ENCODE peak calls at places on chromosomes 1 and 21, in six cellular contexts. G is HepG2, W is K562, O is SK-N-SH, X is GM12878, T is H1. M is an unnamed sample.

GRCh38 chr1:159880435-159880834 is 18.0 kb upstream of the VSIG8 start:
- DNase-seq in G (no peak), W (no peak), O (no peak), X (no peak), T (no peak), M (peak; percentile 8)

GRCh38 chr1:167938083-167938482 is 1.2 kb upstream of the MPC2 start:
- DNase-seq in G (peak; percentile 12), W (peak; percentile 27), O (no peak), X (no peak), T (no peak), M (no peak)

GRCh38 chr1:21175670-21176581 is 771 bp downstream of the EIF4G3 start:
- DNase-seq in G (no peak), W (peak; percentile 59), O (peak; percentile 72), X (no peak), T (no peak), M (no peak)

GRCh38 chr1:234666206-234666605 is 56.2 kb upstream of the IRF2BP2 start:
- DNase-seq in G (no peak), W (no peak), O (no peak), X (no peak), T (no peak), M (no peak)

GRCh38 chr1:6224733-6225132 is 11.0 kb downstream of the ICMT start:
- DNase-seq in G (no peak), W (no peak), O (no peak), X (no peak), T (no peak), M (no peak)

GRCh38 chr1:62746086-62746808 is 37.7 kb upstream of the ATG4C start:
- DNase-seq in G (peak; percentile 48), W (peak; percentile 26), O (peak; percentile 56), X (no peak), T (no peak), M (no peak)

GRCh38 chr21:35136586-35137254 is 87.6 kb upstream of the RUNX1 start:
- DNase-seq in G (peak; percentile 49), W (peak; percentile 58), O (no peak), X (no peak), T (no peak), M (no peak)

GRCh38 chr1:156874142-156874541 is 13.5 kb downstream of the NTRK1 start:
- DNase-seq in G (no peak), W (no peak), O (no peak), X (no peak), T (no peak), M (no peak)

GRCh38 chr1:17773626-17774326 is 18.6 kb downstream of the ACTL8 start:
- DNase-seq in G (no peak), W (no peak), O (no peak), X (no peak), T (no peak), M (no peak)

GRCh38 chr1:206736878-206737728 is 33.5 kb upstream of the IL19 start:
- DNase-seq in G (no peak), W (no peak), O (no peak), X (no peak), T (no peak), M (no peak)

GRCh38 chr1:85374160-85374559 is 90.8 kb downstream of the DDAH1 start:
- DNase-seq in G (peak; percentile 47), W (no peak), O (no peak), X (no peak), T (no peak), M (no peak)

GRCh38 chr1:37995773-37996379 is 6.1 kb upstream of the SF3A3 start:
- DNase-seq in G (no peak), W (no peak), O (peak; percentile 86), X (no peak), T (peak; percentile 87), M (no peak)

GRCh38 chr1:193176113-193176512 is 10.3 kb downstream of the B3GALT2 start:
- DNase-seq in G (no peak), W (no peak), O (no peak), X (no peak), T (no peak), M (no peak)
- TF ChIP-seq GABPA in G (no peak), W (no peak), O (no peak), X (no peak), T (no peak), M (no peak)

GRCh38 chr1:11595287-11595686 is 58.9 kb downstream of the FBXO2 start:
- DNase-seq in G (no peak), W (no peak), O (no peak), X (no peak), T (no peak), M (no peak)
- H3K27ac ChIP-seq in G (no peak overlapping the region), W (no peak overlapping the region), O (no peak overlapping the region), X (no peak overlapping the region), T (no peak overlapping the region), M (no peak overlapping the region)

DNA sequence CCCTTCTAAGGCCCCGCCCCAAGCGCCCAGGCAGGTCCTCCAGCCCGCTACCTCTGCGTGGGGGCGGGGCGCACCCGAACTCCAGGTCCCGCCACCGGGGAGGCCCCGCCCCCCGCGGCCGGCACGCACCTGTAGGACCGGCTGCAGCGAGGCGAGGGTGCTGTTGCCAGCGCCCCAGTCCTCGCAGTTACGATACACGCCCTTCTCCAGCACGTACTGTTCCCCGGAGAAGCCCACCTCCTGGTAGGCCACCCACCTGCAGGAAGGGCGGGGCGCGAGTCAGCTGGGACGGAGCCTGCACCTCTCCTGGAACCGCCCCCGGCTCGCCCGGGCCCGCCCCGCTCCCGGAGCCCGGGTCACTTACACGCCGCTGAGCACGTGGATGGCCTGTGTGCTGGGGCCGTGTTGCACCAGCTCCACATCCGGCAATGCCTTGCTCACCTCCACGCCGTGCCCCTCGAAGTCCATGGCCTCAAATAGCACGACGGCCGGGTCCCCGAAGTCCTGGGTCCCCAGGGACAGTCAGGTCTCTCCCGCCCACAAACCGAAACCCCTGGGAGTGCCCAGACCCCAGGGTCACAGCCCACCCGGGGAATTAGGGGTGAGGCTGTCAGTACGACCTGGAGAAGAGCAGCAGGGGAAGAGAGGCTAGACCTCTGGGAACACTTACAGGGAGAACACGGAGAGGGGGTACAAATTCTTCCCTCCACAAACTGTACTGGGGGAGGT is 17.3 kb downstream of the CRYBG2 start:
- DNase-seq in G (no peak), W (peak; percentile 99), O (peak; percentile 91), X (no peak), T (peak; percentile 67), M (peak; percentile 54)
- TF ChIP-seq GABPA in G (no peak), W (peak; percentile 84), O (no peak), X (no peak), T (no peak), M (no peak)

DNA sequence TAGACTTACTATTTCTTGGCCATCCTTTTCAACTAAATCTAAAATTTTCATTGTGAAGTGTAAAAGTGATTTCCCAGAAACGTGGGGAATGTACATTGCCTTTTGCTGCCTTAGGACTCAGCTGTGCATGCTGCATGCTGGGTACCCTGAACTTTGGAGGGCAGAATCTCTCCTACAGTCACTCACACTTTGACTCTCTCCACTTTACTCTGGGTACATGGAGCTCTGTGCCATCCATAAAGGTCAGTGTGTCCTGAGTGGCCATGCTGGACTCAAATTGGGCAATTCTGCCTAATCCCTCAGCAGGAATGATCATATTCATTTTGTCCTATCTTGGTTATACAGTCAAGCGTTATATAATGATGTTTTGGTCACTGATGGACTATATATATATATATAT is 105.6 kb downstream of the NR5A2 start:
- DNase-seq in G (no peak), W (no peak), O (no peak), X (no peak), T (no peak), M (no peak)
- H3K27ac ChIP-seq in G (no peak overlapping the region), W (no peak overlapping the region), O (no peak overlapping the region), X (no peak overlapping the region), T (no peak overlapping the region), M (no peak overlapping the region)

GRCh38 chr1:22691354-22691753 is 19.3 kb upstream of the EPHB2 start:
- DNase-seq in G (no peak), W (no peak), O (no peak), X (no peak), T (no peak), M (no peak)

GRCh38 chr1:22687191-22687590 is 23.4 kb upstream of the EPHB2 start:
- DNase-seq in G (no peak), W (no peak), O (no peak), X (no peak), T (no peak), M (no peak)

GRCh38 chr1:22694172-22694571 is 16.5 kb upstream of the EPHB2 start:
- DNase-seq in G (no peak), W (no peak), O (no peak), X (no peak), T (no peak), M (no peak)

GRCh38 chr1:22685675-22686074 is 25.0 kb upstream of the EPHB2 start:
- DNase-seq in G (no peak), W (no peak), O (peak; percentile 44), X (no peak), T (no peak), M (no peak)

DNA sequence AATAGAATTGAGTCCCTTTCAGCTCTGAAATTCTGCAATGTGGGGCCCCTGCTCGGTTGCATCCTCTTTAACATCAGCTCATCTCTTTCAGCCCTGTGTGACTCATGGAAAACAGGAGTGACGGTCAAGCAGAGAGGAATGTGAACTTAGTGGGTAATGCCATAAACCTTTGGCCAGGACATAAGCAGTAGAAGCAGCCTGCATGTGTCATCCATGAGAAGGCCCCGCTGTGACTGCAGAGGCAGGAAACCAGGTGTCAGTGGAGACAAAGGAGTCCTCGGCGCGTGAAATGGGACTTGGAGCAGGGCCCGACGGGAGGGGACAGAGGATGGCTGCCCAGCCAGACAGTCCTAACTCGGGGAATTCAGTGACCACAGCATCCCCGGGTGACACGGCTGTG is 21.1 kb upstream of the EPHB2 start:
- DNase-seq in G (peak; percentile 42), W (no peak), O (no peak), X (no peak), T (no peak), M (no peak)
- TF ChIP-seq GABPA in G (no peak), W (no peak), O (no peak), X (no peak), T (no peak), M (no peak)

DNA sequence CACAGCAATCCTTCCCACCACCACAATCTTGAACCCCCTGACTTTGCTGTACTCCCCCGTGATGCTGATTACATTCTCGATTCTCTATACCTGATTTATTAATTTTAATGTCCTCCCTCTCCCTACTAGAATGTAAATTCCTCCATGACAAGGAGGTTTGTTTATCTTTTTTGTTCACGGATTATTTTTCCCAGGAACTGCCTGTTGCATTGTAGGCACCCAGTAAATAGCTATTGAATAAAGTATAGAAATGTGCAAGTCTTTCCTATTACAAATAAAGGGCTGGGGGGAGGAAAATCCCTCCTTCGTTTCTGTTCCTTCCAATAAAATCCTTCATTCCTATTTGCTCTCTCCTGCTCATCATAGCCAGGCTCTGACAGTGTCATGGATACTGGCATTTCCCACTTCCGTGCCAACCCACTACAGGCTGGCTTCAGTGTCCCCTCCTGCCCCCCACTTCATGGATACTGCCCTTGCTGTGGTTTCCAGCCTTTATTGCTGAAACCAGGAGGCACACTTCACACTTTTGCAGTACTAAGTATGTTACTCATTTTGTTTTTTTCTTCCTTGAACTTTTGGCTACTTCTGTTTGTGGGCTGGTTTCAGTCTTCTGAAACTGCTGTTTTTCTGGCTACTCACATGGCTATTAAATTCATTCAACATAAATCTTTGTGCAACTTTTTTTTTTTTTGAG is 7.5 kb downstream of the KIF1B start:
- DNase-seq in G (no peak), W (no peak), O (no peak), X (no peak), T (no peak), M (no peak)
- H3K27ac ChIP-seq in G (no peak overlapping the region), W (no peak overlapping the region), O (no peak overlapping the region), X (no peak overlapping the region), T (no peak overlapping the region), M (no peak overlapping the region)

DNA sequence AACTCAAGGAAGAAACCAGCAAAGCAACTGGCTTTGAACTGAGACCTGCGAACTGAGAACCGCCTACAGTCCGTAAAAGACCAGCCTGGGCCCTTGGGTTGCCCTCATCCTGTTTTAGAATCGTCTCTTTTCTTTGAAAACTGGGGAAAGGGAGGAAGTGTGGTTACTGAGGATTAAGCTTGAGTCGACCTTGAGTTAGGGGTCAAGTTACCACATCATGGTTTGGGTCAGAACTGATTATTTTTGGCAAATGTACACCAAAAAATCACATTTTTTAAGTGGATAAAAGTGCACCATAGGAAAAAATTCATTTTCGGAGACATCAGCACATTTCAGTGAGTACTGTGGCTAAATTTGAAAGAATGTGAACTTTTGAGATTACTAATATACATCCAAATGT is 76.9 kb upstream of the KAZN start:
- DNase-seq in G (no peak), W (no peak), O (no peak), X (no peak), T (no peak), M (no peak)
- TF ChIP-seq GABPA in G (no peak), W (no peak), O (no peak), X (no peak), T (no peak), M (no peak)

M was measured in HL-60.